ENCODE peak calls at places on chromosomes 12 and 14, in five cellular contexts. A is effector CD4-positive, alpha-beta T cell; S is stimulated activated CD4-positive, alpha-beta T cell treated with anti-CD3 and anti-CD28 coated beads, Interleukin-4, amount 100 ng/mL, for 48 hours; M is GOT3; Q is A549. N is an unnamed sample.

GRCh38 chr14:37213016-37213415 is 15.3 kb downstream of the MIPOL1 start:
- DNase-seq in M (no peak), Q (no peak), A (no peak), S (no peak), N (no peak)

GRCh38 chr14:101227611-101228594 is 324.4 kb upstream of the RTL1 start:
- DNase-seq in S (no peak), M (no peak), Q (no peak), A (no peak), N (no peak)

GRCh38 chr12:77728018-77728417 is 102.7 kb upstream of the NAV3 start:
- DNase-seq in S (no peak), Q (no peak), A (no peak), M (no peak), N (no peak)

GRCh38 chr12:9617124-9617523 is 9.4 kb upstream of the KLRB1 start:
- DNase-seq in S (no peak), Q (no peak), A (no peak), M (no peak), N (no peak)

GRCh38 chr12:91588874-91589454 is 406.3 kb upstream of the DCN start:
- DNase-seq in A (no peak), Q (no peak), M (no peak), S (no peak), N (no peak)

GRCh38 chr14:92688434-92689375 is 59.7 kb downstream of the LGMN start:
- DNase-seq in Q (no peak), A (no peak), M (no peak), S (no peak), N (no peak)

GRCh38 chr14:102947321-102948103 is 25.0 kb downstream of the AMN start:
- DNase-seq in Q (no peak), A (no peak), S (no peak), M (no peak), N (no peak)

GRCh38 chr12:2779281-2779680 is 15.5 kb upstream of the FKBP4 start:
- DNase-seq in Q (no peak), M (no peak), A (no peak), S (no peak), N (no peak)

GRCh38 chr12:132143328-132144071 is 619 bp downstream of the DDX51 start:
- DNase-seq in S (no peak), Q (no peak), M (no peak), A (peak), N (peak)

GRCh38 chr12:28308891-28309290 is 118.6 kb downstream of the CCDC91 start:
- DNase-seq in M (no peak), Q (no peak), A (no peak), S (no peak), N (no peak)

GRCh38 chr14:24098927-24099813 is 5.1 kb downstream of the PCK2 start:
- DNase-seq in Q (no peak), A (no peak), M (no peak), S (no peak), N (no peak)

GRCh38 chr12:106767206-106767605 is 7.3 kb upstream of the RIC8B start:
- DNase-seq in A (no peak), M (no peak), S (no peak), Q (no peak), N (no peak)

GRCh38 chr14:95993768-95994592 is 45.2 kb upstream of the C14orf132 start:
- DNase-seq in S (peak), Q (peak), M (no peak), A (peak), N (no peak)

GRCh38 chr12:94318178-94318577 is 141.5 kb downstream of the CEP83 start:
- DNase-seq in M (no peak), A (no peak), Q (no peak), S (no peak), N (no peak)

N was measured in CD8-positive, alpha-beta memory T cell.